ENCODE peak calls at places on chromosomes 2 and 18, in four cellular contexts. T is GM12878, S is H1, W is K562. R is an unnamed sample.

GRCh38 chr2:120501591-120501990 is 155.7 kb downstream of the INHBB start:
- DNase-seq in S (no peak), T (no peak), W (no peak), R (no peak)

GRCh38 chr2:207315131-207315530 is 149.4 kb upstream of the KLF7 start:
- DNase-seq in T (no peak), S (no peak), W (no peak), R (no peak)

GRCh38 chr2:241412144-241412543 is 56.1 kb downstream of the FARP2 start:
- DNase-seq in W (peak), T (no peak), S (no peak), R (no peak)

GRCh38 chr2:141770511-141770910 is 360.3 kb downstream of the LRP1B start:
- DNase-seq in W (no peak), S (no peak), T (no peak), R (no peak)

GRCh38 chr2:173290046-173290445 is 64.6 kb upstream of the CDCA7 start:
- DNase-seq in T (no peak), S (no peak), W (no peak), R (no peak)

GRCh38 chr2:182064024-182064880 is 78.6 kb downstream of the PPP1R1C start:
- DNase-seq in W (no peak), S (no peak), T (no peak), R (no peak)

GRCh38 chr2:224876522-224876921 is 160.4 kb upstream of the CCDC195 start:
- DNase-seq in S (no peak), T (no peak), W (no peak), R (no peak)

GRCh38 chr2:226756131-226756530 is 43.5 kb downstream of the IRS1 start:
- DNase-seq in T (no peak), W (no peak), S (no peak), R (peak)

GRCh38 chr2:55232863-55233657 is 572 bp downstream of the RPS27A start:
- DNase-seq in S (no peak), T (no peak), W (peak), R (no peak)

GRCh38 chr2:202238234-202239197 is at the start of gene SUMO1:
- DNase-seq in T (peak), W (peak), S (peak), R (peak)

GRCh38 chr18:44265437-44265836 is 415.3 kb upstream of the SETBP1 start:
- DNase-seq in T (no peak), S (no peak), W (no peak), R (no peak)

GRCh38 chr2:150051004-150051403 is 436.5 kb downstream of the RND3 start:
- DNase-seq in T (no peak), S (no peak), W (no peak), R (no peak)

GRCh38 chr2:51290725-51291124 is 258.8 kb upstream of the NRXN1 start:
- DNase-seq in S (no peak), T (no peak), W (no peak), R (no peak)

GRCh38 chr18:49459404-49460171 is 857 bp downstream of the DYM start:
- DNase-seq in W (peak), T (no peak), S (no peak), R (no peak)

GRCh38 chr2:200077210-200077650 is 121.8 kb downstream of the MAIP1 start:
- DNase-seq in T (no peak), S (no peak), W (no peak), R (peak)

GRCh38 chr2:45450633-45451032 is 160.4 kb downstream of the SRBD1 start:
- DNase-seq in T (no peak), W (no peak), S (no peak), R (no peak)

GRCh38 chr2:229539628-229540027 is 174.7 kb downstream of the DNER start:
- DNase-seq in S (no peak), T (no peak), W (no peak), R (no peak)

GRCh38 chr18:378039-378438 is 110.2 kb upstream of the THOC1 start:
- DNase-seq in W (no peak), T (no peak), S (no peak), R (no peak)

GRCh38 chr2:71575966-71576365 is 122.6 kb downstream of the DYSF start:
- DNase-seq in T (no peak), S (no peak), W (no peak), R (no peak)

GRCh38 chr2:128315829-128316776 is 2.6 kb downstream of the HS6ST1 start:
- DNase-seq in T (no peak), S (no peak), W (no peak), R (no peak)

GRCh38 chr2:212414699-212415309 is 123.8 kb downstream of the ERBB4 start:
- DNase-seq in T (no peak), S (no peak), W (no peak), R (no peak)

GRCh38 chr2:205660521-205661124 is 21.7 kb upstream of the NRP2 start:
- DNase-seq in T (no peak), W (no peak), S (no peak), R (no peak)

GRCh38 chr2:128310094-128310716 is 8.5 kb downstream of the HS6ST1 start:
- DNase-seq in S (no peak), T (no peak), W (no peak), R (no peak)

GRCh38 chr2:174826051-174826450 is 61.8 kb upstream of the CHRNA1 start:
- DNase-seq in T (no peak), S (no peak), W (no peak), R (no peak)

GRCh38 chr2:223046470-223047053 is 5.4 kb upstream of the KCNE4 start:
- DNase-seq in S (no peak), T (no peak), W (no peak), R (no peak)

GRCh38 chr2:236919209-236919608 is 166.5 kb upstream of the COPS8 start:
- DNase-seq in T (no peak), S (no peak), W (no peak), R (no peak)

GRCh38 chr2:134365356-134365755 is 111.5 kb downstream of the MGAT5 start:
- DNase-seq in S (no peak), W (peak), T (no peak), R (no peak)

GRCh38 chr18:70454705-70455322 is 166.0 kb downstream of the SOCS6 start:
- DNase-seq in T (no peak), S (no peak), W (peak), R (peak)

GRCh38 chr2:25743132-25743830 is 69.9 kb upstream of the DTNB start:
- DNase-seq in T (peak), S (no peak), W (no peak), R (no peak)

GRCh38 chr18:4106407-4107033 is 348.6 kb downstream of the DLGAP1 start:
- DNase-seq in S (no peak), T (no peak), W (peak), R (peak)

GRCh38 chr2:3476386-3477033 is 42.8 kb downstream of the ADI1 start:
- DNase-seq in S (no peak), T (no peak), W (no peak), R (peak)

GRCh38 chr2:81648370-81648769 is 1343.8 kb upstream of the LRRTM1 start:
- DNase-seq in S (no peak), T (no peak), W (no peak), R (no peak)

GRCh38 chr2:221073650-221074049 is 498.5 kb downstream of the EPHA4 start:
- DNase-seq in S (no peak), T (no peak), W (no peak), R (no peak)

GRCh38 chr2:235724964-235725603 is 231.2 kb downstream of the AGAP1 start:
- DNase-seq in S (no peak), W (no peak), T (no peak), R (no peak)

GRCh38 chr2:86017901-86018896 is 87.5 kb downstream of the POLR1A start:
- DNase-seq in S (no peak), T (no peak), W (no peak), R (no peak)

GRCh38 chr18:8501044-8501443 is 108.2 kb upstream of the RAB12 start:
- DNase-seq in W (no peak), T (no peak), S (no peak), R (no peak)

GRCh38 chr2:231672617-231673347 is 35.5 kb upstream of the PTMA start:
- DNase-seq in W (peak), S (no peak), T (peak), R (peak)

GRCh38 chr18:7038330-7038846 is 79.2 kb downstream of the LAMA1 start:
- DNase-seq in S (peak), W (peak), T (no peak), R (peak)

GRCh38 chr18:12287684-12288405 is 20.2 kb upstream of the TUBB6 start:
- DNase-seq in S (no peak), W (peak), T (no peak), R (peak)

GRCh38 chr18:31041346-31042067 is 1.0 kb downstream of the DSC3 start:
- DNase-seq in W (no peak), S (no peak), T (no peak), R (no peak)

DNA sequence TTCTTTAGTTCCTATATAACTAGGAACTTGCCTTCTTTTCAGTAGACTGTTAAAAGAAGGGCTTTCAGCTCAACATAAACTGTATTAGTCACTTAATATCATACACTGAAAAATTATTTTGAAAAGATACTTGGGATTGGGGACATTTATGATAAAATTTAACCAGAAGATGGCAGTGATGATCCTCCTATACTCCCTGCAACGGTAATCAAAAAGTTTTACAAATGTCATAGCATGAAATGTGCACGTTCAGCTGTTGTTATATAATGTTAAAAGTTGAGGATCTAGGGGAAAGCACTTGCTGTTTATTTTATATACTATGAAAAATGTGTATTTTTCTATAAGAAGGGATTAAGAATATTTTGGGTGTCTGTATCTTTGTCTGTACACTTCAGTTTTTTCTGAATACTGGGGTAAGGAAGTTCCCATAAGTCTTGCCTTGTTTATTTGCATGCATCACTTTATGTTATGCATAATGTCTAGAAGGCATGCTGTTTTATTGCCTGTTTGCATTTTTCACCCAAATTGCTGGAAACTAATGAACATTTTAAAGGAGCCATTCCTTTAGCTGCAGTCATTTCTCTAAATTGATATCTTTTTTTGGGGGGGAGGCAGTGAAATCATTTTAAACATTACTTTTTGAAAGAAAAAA is 19.0 kb downstream of the DYNC1I2 start:
- DNase-seq in S (no peak), W (peak), T (no peak), R (peak)
- TF ChIP-seq BRCA1 in S (no peak), W (no peak), T (no peak), R (no peak)

GRCh38 chr18:76399613-76400391 is 95.2 kb downstream of the ZNF516 start:
- DNase-seq in T (no peak), W (no peak), S (no peak), R (no peak)

GRCh38 chr18:76397631-76398030 is 97.4 kb downstream of the ZNF516 start:
- DNase-seq in T (no peak), S (no peak), W (no peak), R (no peak)

GRCh38 chr18:76396792-76397191 is 98.2 kb downstream of the ZNF516 start:
- DNase-seq in W (no peak), T (no peak), S (no peak), R (no peak)

GRCh38 chr18:76398899-76399612 is 96.0 kb downstream of the ZNF516 start:
- DNase-seq in T (peak), S (peak), W (peak), R (peak)

GRCh38 chr18:76398295-76398694 is 96.7 kb downstream of the ZNF516 start:
- DNase-seq in W (no peak), T (no peak), S (no peak), R (no peak)
- TF ChIP-seq CBX5 in W (no peak), T (no peak), S (no peak), R (no peak)

GRCh38 chr2:171281116-171281515 is 120.4 kb upstream of the TLK1 start:
- DNase-seq in S (no peak), T (no peak), W (no peak), R (no peak)
- TF ChIP-seq KDM1A in S (no peak), T (no peak), W (no peak), R (no peak)

GRCh38 chr2:124804014-124804940 is 779.2 kb downstream of the CNTNAP5 start:
- DNase-seq in S (no peak), W (peak), T (peak), R (peak)
- TF ChIP-seq BRCA1 in S (no peak), W (no peak), T (no peak), R (no peak)

DNA sequence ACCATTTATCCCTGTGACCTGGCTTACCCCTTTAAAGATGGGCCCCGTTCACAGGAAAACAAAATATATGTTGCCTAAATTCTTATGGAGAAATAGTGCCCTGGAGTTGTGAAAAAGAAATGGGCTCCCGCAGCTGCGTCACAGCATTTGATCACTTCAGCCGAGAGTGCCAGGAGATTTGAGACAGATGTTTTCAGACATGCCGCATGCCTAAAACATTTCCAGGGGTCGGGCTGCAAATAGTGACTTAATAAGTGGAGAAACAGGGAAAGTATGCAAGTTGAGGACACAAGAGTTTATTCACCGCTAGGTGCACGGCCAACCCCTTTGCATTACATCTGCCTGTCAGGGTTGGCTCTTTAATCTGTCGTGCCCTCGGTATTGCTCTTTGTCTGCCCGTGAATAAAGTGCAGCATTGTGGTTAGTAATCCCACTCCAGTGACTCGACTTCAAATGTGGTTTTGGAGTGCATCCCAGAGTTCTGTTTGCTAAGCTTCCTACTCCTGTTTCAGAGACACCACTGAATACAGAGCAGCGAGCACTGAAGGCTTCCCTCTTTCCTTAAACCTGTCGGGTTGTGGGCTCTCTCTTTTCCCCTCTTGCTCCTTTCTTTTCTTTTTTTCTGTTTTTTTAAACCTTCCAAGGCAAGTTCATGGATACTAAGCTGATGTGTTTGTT is 187.5 kb downstream of the LTBP1 start:
- DNase-seq in T (no peak), W (peak), S (no peak), R (peak)
- TF ChIP-seq CBX5 in T (no peak), W (no peak), S (no peak), R (no peak)